ENCODE peak calls at places on chromosomes 4 and X, in eight cellular contexts. One of them, this sample, is unnamed.

GRCh38 chr4:82230310-82230709 is 143.5 kb downstream of the HNRNPD start:
- DNase-seq in A549: no peak
- DNase-seq in tibial nerve: no peak
- DNase-seq in pancreas: no peak
- DNase-seq in cardiac muscle cell: peak; percentile 55
- DNase-seq in astrocyte: no peak
- DNase-seq in IMR-90: no peak
- DNase-seq in tibial artery: no peak
- DNase-seq in this sample: peak; percentile 81

GRCh38 chr4:46856347-46856746 is 52.7 kb downstream of the COX7B2 start:
- DNase-seq in A549: no peak
- DNase-seq in tibial nerve: no peak
- DNase-seq in astrocyte: no peak
- DNase-seq in tibial artery: no peak
- DNase-seq in IMR-90: peak; percentile 10
- DNase-seq in pancreas: no peak
- DNase-seq in cardiac muscle cell: no peak
- DNase-seq in this sample: no peak

GRCh38 chrX:87391742-87392141 is 125.9 kb upstream of the KLHL4 start:
- DNase-seq in astrocyte: no peak
- DNase-seq in tibial artery: no peak
- DNase-seq in pancreas: no peak
- DNase-seq in cardiac muscle cell: no peak
- DNase-seq in tibial nerve: no peak
- DNase-seq in A549: no peak
- DNase-seq in IMR-90: no peak
- DNase-seq in this sample: no peak

GRCh38 chrX:154821523-154821922 is 12.9 kb downstream of the SMIM9 start:
- DNase-seq in tibial artery: no peak
- DNase-seq in IMR-90: no peak
- DNase-seq in pancreas: no peak
- DNase-seq in astrocyte: no peak
- DNase-seq in tibial nerve: no peak
- DNase-seq in A549: no peak
- DNase-seq in cardiac muscle cell: no peak
- DNase-seq in this sample: no peak

GRCh38 chrX:41148553-41148952 is 63.3 kb downstream of the USP9X start:
- DNase-seq in astrocyte: peak; percentile 75
- DNase-seq in pancreas: no peak
- DNase-seq in A549: peak; percentile 24
- DNase-seq in cardiac muscle cell: peak; percentile 56
- DNase-seq in tibial nerve: no peak
- DNase-seq in IMR-90: peak; percentile 84
- DNase-seq in tibial artery: no peak
- DNase-seq in this sample: peak; percentile 47

GRCh38 chr4:152421576-152421975 is 114.3 kb downstream of the FBXW7 start:
- DNase-seq in tibial artery: no peak
- DNase-seq in A549: no peak
- DNase-seq in astrocyte: no peak
- DNase-seq in pancreas: no peak
- DNase-seq in tibial nerve: no peak
- DNase-seq in cardiac muscle cell: no peak
- DNase-seq in IMR-90: no peak
- DNase-seq in this sample: no peak

GRCh38 chrX:123803331-123803983 is 56.4 kb upstream of the XIAP start:
- DNase-seq in tibial artery: peak; percentile 20
- DNase-seq in cardiac muscle cell: peak; percentile 64
- DNase-seq in pancreas: no peak
- DNase-seq in astrocyte: peak; percentile 84
- DNase-seq in tibial nerve: no peak
- DNase-seq in A549: peak; percentile 66
- DNase-seq in IMR-90: peak; percentile 75
- DNase-seq in this sample: peak; percentile 69

GRCh38 chr4:89382439-89382838 is 74.8 kb upstream of the GPRIN3 start:
- DNase-seq in A549: no peak
- DNase-seq in tibial artery: no peak
- DNase-seq in astrocyte: peak; percentile 4
- DNase-seq in tibial nerve: no peak
- DNase-seq in IMR-90: no peak
- DNase-seq in pancreas: no peak
- DNase-seq in cardiac muscle cell: no peak
- DNase-seq in this sample: no peak

GRCh38 chrX:15814811-15815210 is 24.5 kb downstream of the ZRSR2 start:
- DNase-seq in IMR-90: no peak
- DNase-seq in A549: no peak
- DNase-seq in cardiac muscle cell: no peak
- DNase-seq in tibial artery: no peak
- DNase-seq in pancreas: no peak
- DNase-seq in astrocyte: no peak
- DNase-seq in tibial nerve: no peak
- DNase-seq in this sample: no peak

GRCh38 chrX:43861750-43862149 is 20.5 kb downstream of the MAOB start:
- DNase-seq in A549: no peak
- DNase-seq in astrocyte: peak; percentile 50
- DNase-seq in cardiac muscle cell: no peak
- DNase-seq in tibial nerve: no peak
- DNase-seq in tibial artery: no peak
- DNase-seq in IMR-90: no peak
- DNase-seq in pancreas: no peak
- DNase-seq in this sample: peak; percentile 13

GRCh38 chr4:139794158-139794954 is 128.7 kb downstream of the MGST2 start:
- DNase-seq in IMR-90: peak; percentile 36
- DNase-seq in A549: no peak
- DNase-seq in cardiac muscle cell: peak; percentile 38
- DNase-seq in pancreas: no peak
- DNase-seq in tibial nerve: no peak
- DNase-seq in tibial artery: no peak
- DNase-seq in astrocyte: peak; percentile 24
- DNase-seq in this sample: no peak

GRCh38 chrX:144327515-144327914 is 443.6 kb downstream of the UBE2NL start:
- DNase-seq in cardiac muscle cell: no peak
- DNase-seq in tibial nerve: no peak
- DNase-seq in tibial artery: no peak
- DNase-seq in astrocyte: no peak
- DNase-seq in pancreas: no peak
- DNase-seq in A549: no peak
- DNase-seq in IMR-90: no peak
- DNase-seq in this sample: no peak

DNA sequence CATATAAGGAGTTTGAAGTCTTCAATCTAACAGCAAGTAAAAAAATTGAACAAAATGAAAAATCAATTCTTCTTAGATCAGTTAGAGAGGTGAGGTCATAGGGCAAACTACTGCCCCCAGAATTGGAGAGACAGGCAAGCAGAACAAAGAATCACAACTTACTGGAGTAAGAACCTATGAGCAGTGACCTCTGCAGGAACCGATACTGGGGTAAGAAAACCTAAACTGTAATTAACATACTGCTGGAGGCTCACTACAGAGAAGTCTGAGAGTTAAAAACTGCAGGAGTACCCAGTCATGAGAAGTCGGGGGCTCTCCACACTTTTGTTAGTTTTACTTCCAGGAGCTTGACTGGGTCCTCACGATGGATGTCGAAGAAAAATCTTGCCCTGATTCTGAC is 16.0 kb downstream of the CLDN22 start:
- DNase-seq in tibial artery: no peak
- DNase-seq in IMR-90: no peak
- DNase-seq in A549: no peak
- DNase-seq in cardiac muscle cell: no peak
- DNase-seq in astrocyte: no peak
- DNase-seq in pancreas: no peak
- DNase-seq in tibial nerve: no peak
- DNase-seq in this sample: no peak
- TF ChIP-seq CTCF in tibial artery: no peak
- TF ChIP-seq CTCF in IMR-90: no peak
- TF ChIP-seq CTCF in A549: no peak
- TF ChIP-seq CTCF in cardiac muscle cell: no peak
- TF ChIP-seq CTCF in astrocyte: no peak
- TF ChIP-seq CTCF in pancreas: no peak
- TF ChIP-seq CTCF in tibial nerve: no peak
- TF ChIP-seq CTCF in this sample: no peak

GRCh38 chr4:164803702-164804101 is 49.8 kb downstream of the SMIM31 start:
- DNase-seq in IMR-90: no peak
- DNase-seq in A549: no peak
- DNase-seq in astrocyte: no peak
- DNase-seq in pancreas: no peak
- DNase-seq in tibial nerve: no peak
- DNase-seq in cardiac muscle cell: no peak
- DNase-seq in tibial artery: no peak
- DNase-seq in this sample: no peak

GRCh38 chr4:164802301-164802700 is 48.4 kb downstream of the SMIM31 start:
- DNase-seq in cardiac muscle cell: no peak
- DNase-seq in A549: no peak
- DNase-seq in tibial artery: no peak
- DNase-seq in astrocyte: no peak
- DNase-seq in tibial nerve: no peak
- DNase-seq in IMR-90: no peak
- DNase-seq in pancreas: no peak
- DNase-seq in this sample: no peak

GRCh38 chr4:164800786-164801185 is 46.9 kb downstream of the SMIM31 start:
- DNase-seq in tibial artery: no peak
- DNase-seq in tibial nerve: no peak
- DNase-seq in IMR-90: no peak
- DNase-seq in A549: no peak
- DNase-seq in pancreas: no peak
- DNase-seq in cardiac muscle cell: no peak
- DNase-seq in astrocyte: no peak
- DNase-seq in this sample: no peak

DNA sequence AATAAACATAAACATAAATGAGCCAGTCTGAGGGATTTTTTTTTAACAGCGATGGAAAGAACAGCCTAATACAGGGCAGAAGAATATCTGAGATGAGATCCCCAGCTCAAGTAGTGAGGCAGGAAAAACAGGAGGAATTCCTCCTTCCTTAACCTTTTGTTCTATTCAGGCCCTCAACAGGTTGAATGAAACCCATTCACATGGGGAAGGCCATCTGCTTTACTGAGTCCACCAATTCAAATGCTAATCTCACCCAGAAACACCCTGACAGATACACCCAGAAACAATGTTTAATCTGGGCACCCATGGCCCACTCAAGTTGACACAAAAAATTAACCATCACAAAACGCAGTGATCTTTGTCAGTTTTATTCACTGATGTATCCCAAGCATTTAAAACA is 45.5 kb downstream of the SMIM31 start:
- DNase-seq in tibial artery: no peak
- DNase-seq in A549: no peak
- DNase-seq in pancreas: no peak
- DNase-seq in tibial nerve: no peak
- DNase-seq in cardiac muscle cell: no peak
- DNase-seq in IMR-90: no peak
- DNase-seq in astrocyte: no peak
- DNase-seq in this sample: no peak
- H3K27ac ChIP-seq in tibial artery: no peak overlapping the region
- H3K27ac ChIP-seq in A549: no peak overlapping the region
- H3K27ac ChIP-seq in pancreas: no peak overlapping the region
- H3K27ac ChIP-seq in tibial nerve: no peak overlapping the region
- H3K27ac ChIP-seq in cardiac muscle cell: no peak overlapping the region
- H3K27ac ChIP-seq in IMR-90: no peak overlapping the region
- H3K27ac ChIP-seq in astrocyte: no peak overlapping the region
- H3K27ac ChIP-seq in this sample: no peak overlapping the region

GRCh38 chr4:98661356-98662054 is 3.1 kb upstream of the TSPAN5 start:
- DNase-seq in astrocyte: no peak
- DNase-seq in cardiac muscle cell: no peak
- DNase-seq in A549: no peak
- DNase-seq in pancreas: no peak
- DNase-seq in IMR-90: peak; percentile 58
- DNase-seq in tibial nerve: no peak
- DNase-seq in tibial artery: no peak
- DNase-seq in this sample: peak; percentile 85
- H3K4me1 ChIP-seq in astrocyte: peaks cover 16% of the 10 kb centered on the region
- H3K4me1 ChIP-seq in cardiac muscle cell: peaks cover 20% of the 10 kb centered on the region
- H3K4me1 ChIP-seq in A549: peaks cover 33% of the 10 kb centered on the region
- H3K4me1 ChIP-seq in pancreas: peaks cover 11% of the 10 kb centered on the region
- H3K4me1 ChIP-seq in IMR-90: peaks cover 9% of the 10 kb centered on the region
- H3K4me1 ChIP-seq in tibial nerve: peaks cover 10% of the 10 kb centered on the region
- H3K4me1 ChIP-seq in tibial artery: peaks cover 26% of the 10 kb centered on the region
- H3K4me1 ChIP-seq in this sample: peaks cover 33% of the 10 kb centered on the region

GRCh38 chrX:151505796-151506195 is 57.7 kb upstream of the PASD1 start:
- DNase-seq in tibial artery: no peak
- DNase-seq in A549: peak; percentile 3
- DNase-seq in astrocyte: no peak
- DNase-seq in tibial nerve: no peak
- DNase-seq in pancreas: no peak
- DNase-seq in cardiac muscle cell: peak; percentile 0
- DNase-seq in IMR-90: no peak
- DNase-seq in this sample: peak; percentile 1
- TF ChIP-seq CTCF in tibial artery: no peak
- TF ChIP-seq CTCF in A549: peak; percentile 37
- TF ChIP-seq CTCF in astrocyte: no peak
- TF ChIP-seq CTCF in tibial nerve: no peak
- TF ChIP-seq CTCF in pancreas: peak; percentile 7
- TF ChIP-seq CTCF in cardiac muscle cell: peak; percentile 3
- TF ChIP-seq CTCF in IMR-90: peak; percentile 29
- TF ChIP-seq CTCF in this sample: peak; percentile 53

GRCh38 chr4:101348367-101348827 is 1.1 kb upstream of the PPP3CA start:
- DNase-seq in tibial artery: peak; percentile 48
- DNase-seq in astrocyte: no peak
- DNase-seq in tibial nerve: no peak
- DNase-seq in cardiac muscle cell: no peak
- DNase-seq in pancreas: peak; percentile 84
- DNase-seq in A549: peak; percentile 11
- DNase-seq in IMR-90: peak; percentile 17
- DNase-seq in this sample: no peak
- H3K27ac ChIP-seq in tibial artery: peak overlapping the region; percentile 90
- H3K27ac ChIP-seq in astrocyte: peak overlapping the region; percentile 85
- H3K27ac ChIP-seq in tibial nerve: peak overlapping the region; percentile 98
- H3K27ac ChIP-seq in cardiac muscle cell: peak overlapping the region; percentile 89
- H3K27ac ChIP-seq in pancreas: peak overlapping the region; percentile 90
- H3K27ac ChIP-seq in A549: peak overlapping the region; percentile 99
- H3K27ac ChIP-seq in IMR-90: peak overlapping the region; percentile 95
- H3K27ac ChIP-seq in this sample: peak overlapping the region; percentile 94

GRCh38 chrX:151984891-151985290 is 10.4 kb upstream of the GABRE start:
- DNase-seq in tibial artery: no peak
- DNase-seq in A549: no peak
- DNase-seq in pancreas: no peak
- DNase-seq in tibial nerve: no peak
- DNase-seq in IMR-90: no peak
- DNase-seq in astrocyte: no peak
- DNase-seq in cardiac muscle cell: no peak
- DNase-seq in this sample: no peak
- H3K4me1 ChIP-seq in tibial artery: no peaks in the 10 kb centered on the region
- H3K4me1 ChIP-seq in A549: peaks cover 68% of the 10 kb centered on the region
- H3K4me1 ChIP-seq in pancreas: no peaks in the 10 kb centered on the region
- H3K4me1 ChIP-seq in tibial nerve: no peaks in the 10 kb centered on the region
- H3K4me1 ChIP-seq in IMR-90: no peaks in the 10 kb centered on the region
- H3K4me1 ChIP-seq in astrocyte: peaks cover 53% of the 10 kb centered on the region
- H3K4me1 ChIP-seq in cardiac muscle cell: no peaks in the 10 kb centered on the region
- H3K4me1 ChIP-seq in this sample: peaks cover 39% of the 10 kb centered on the region